ENCODE peak calls at places on chromosomes 3 and 15, in five cellular contexts. One of them, this sample, is unnamed.
A peak's percentile ranks its signal among the peaks of the same experiment; 100 is the strongest.

GRCh38 chr15:69998541-69999391 is 99.0 kb downstream of the TLE3 start:
- DNase-seq in heart left ventricle: no peak
- DNase-seq in mammary epithelial cell: no peak
- DNase-seq in hepatocyte: no peak
- DNase-seq in Panc1: no peak
- DNase-seq in this sample: no peak

GRCh38 chr3:72058493-72059081 is 273.6 kb upstream of the PROK2 start:
- DNase-seq in heart left ventricle: peak; percentile 22
- DNase-seq in mammary epithelial cell: no peak
- DNase-seq in hepatocyte: no peak
- DNase-seq in Panc1: no peak
- DNase-seq in this sample: no peak

GRCh38 chr3:49353022-49353421 is 5.1 kb downstream of the GPX1 start:
- DNase-seq in heart left ventricle: no peak
- DNase-seq in mammary epithelial cell: no peak
- DNase-seq in hepatocyte: no peak
- DNase-seq in Panc1: no peak
- DNase-seq in this sample: peak; percentile 29

GRCh38 chr3:22308866-22309265 is 557.9 kb upstream of the ZNF385D start:
- DNase-seq in heart left ventricle: no peak
- DNase-seq in mammary epithelial cell: no peak
- DNase-seq in hepatocyte: no peak
- DNase-seq in Panc1: no peak
- DNase-seq in this sample: no peak

GRCh38 chr15:99621767-99622166 is 56.0 kb downstream of the MEF2A start:
- DNase-seq in heart left ventricle: no peak
- DNase-seq in mammary epithelial cell: no peak
- DNase-seq in hepatocyte: no peak
- DNase-seq in Panc1: no peak
- DNase-seq in this sample: no peak

GRCh38 chr15:90300988-90301715 is 35.7 kb downstream of the NGRN start:
- DNase-seq in heart left ventricle: peak; percentile 60
- DNase-seq in mammary epithelial cell: peak; percentile 41
- DNase-seq in hepatocyte: peak; percentile 68
- DNase-seq in Panc1: peak; percentile 18
- DNase-seq in this sample: peak; percentile 58

GRCh38 chr3:38005076-38006020 is 14.8 kb downstream of the VILL start:
- DNase-seq in heart left ventricle: peak; percentile 74
- DNase-seq in mammary epithelial cell: peak; percentile 54
- DNase-seq in hepatocyte: no peak
- DNase-seq in Panc1: no peak
- DNase-seq in this sample: no peak

GRCh38 chr3:99012051-99012450 is 110.6 kb upstream of the DCBLD2 start:
- DNase-seq in heart left ventricle: no peak
- DNase-seq in mammary epithelial cell: no peak
- DNase-seq in hepatocyte: no peak
- DNase-seq in Panc1: no peak
- DNase-seq in this sample: no peak

GRCh38 chr15:77481670-77482069 is 61.0 kb downstream of the HMG20A start:
- DNase-seq in heart left ventricle: no peak
- DNase-seq in mammary epithelial cell: peak; percentile 37
- DNase-seq in hepatocyte: no peak
- DNase-seq in Panc1: no peak
- DNase-seq in this sample: peak; percentile 54

GRCh38 chr15:76467136-76467535 is 130.6 kb downstream of the ISL2 start:
- DNase-seq in heart left ventricle: no peak
- DNase-seq in mammary epithelial cell: no peak
- DNase-seq in hepatocyte: no peak
- DNase-seq in Panc1: no peak
- DNase-seq in this sample: no peak

GRCh38 chr3:144708437-144708836 is 736.8 kb downstream of the DIPK2A start:
- DNase-seq in heart left ventricle: no peak
- DNase-seq in mammary epithelial cell: no peak
- DNase-seq in hepatocyte: no peak
- DNase-seq in Panc1: no peak
- DNase-seq in this sample: no peak

GRCh38 chr15:41585140-41586047 is 26.4 kb downstream of the TYRO3 start:
- DNase-seq in heart left ventricle: no peak
- DNase-seq in mammary epithelial cell: peak; percentile 55
- DNase-seq in hepatocyte: peak; percentile 58
- DNase-seq in Panc1: peak; percentile 20
- DNase-seq in this sample: peak; percentile 74

GRCh38 chr3:119978554-119979208 is 115.6 kb downstream of the GSK3B start:
- DNase-seq in heart left ventricle: peak; percentile 15
- DNase-seq in mammary epithelial cell: no peak
- DNase-seq in hepatocyte: no peak
- DNase-seq in Panc1: no peak
- DNase-seq in this sample: no peak

GRCh38 chr15:97036301-97036700 is 705.8 kb downstream of the NR2F2 start:
- DNase-seq in heart left ventricle: no peak
- DNase-seq in mammary epithelial cell: no peak
- DNase-seq in hepatocyte: no peak
- DNase-seq in Panc1: no peak
- DNase-seq in this sample: peak; percentile 30

GRCh38 chr15:43749690-43750345 is 3.6 kb downstream of the PDIA3 start:
- DNase-seq in heart left ventricle: no peak
- DNase-seq in mammary epithelial cell: no peak
- DNase-seq in hepatocyte: no peak
- DNase-seq in Panc1: no peak
- DNase-seq in this sample: peak; percentile 57

GRCh38 chr3:181838940-181839914 is 127.5 kb downstream of the SOX2 start:
- DNase-seq in heart left ventricle: no peak
- DNase-seq in mammary epithelial cell: no peak
- DNase-seq in hepatocyte: no peak
- DNase-seq in Panc1: no peak
- DNase-seq in this sample: no peak

GRCh38 chr3:49158108-49158709 is 7.9 kb downstream of the CCDC71 start:
- DNase-seq in heart left ventricle: no peak
- DNase-seq in mammary epithelial cell: no peak
- DNase-seq in hepatocyte: peak; percentile 49
- DNase-seq in Panc1: no peak
- DNase-seq in this sample: no peak

GRCh38 chr15:60551781-60552161 is 72.8 kb upstream of the ICE2 start:
- DNase-seq in heart left ventricle: no peak
- DNase-seq in mammary epithelial cell: peak; percentile 5
- DNase-seq in hepatocyte: no peak
- DNase-seq in Panc1: no peak
- DNase-seq in this sample: no peak

GRCh38 chr3:155495387-155495786 is 201.9 kb upstream of the STRIT1 start:
- DNase-seq in heart left ventricle: no peak
- DNase-seq in mammary epithelial cell: no peak
- DNase-seq in hepatocyte: no peak
- DNase-seq in Panc1: no peak
- DNase-seq in this sample: peak; percentile 7

GRCh38 chr15:67002379-67002778 is 63.0 kb upstream of the SMAD3 start:
- DNase-seq in heart left ventricle: no peak
- DNase-seq in mammary epithelial cell: no peak
- DNase-seq in hepatocyte: no peak
- DNase-seq in Panc1: no peak
- DNase-seq in this sample: no peak

GRCh38 chr3:64105816-64106215 is 82.5 kb upstream of the PSMD6 start:
- DNase-seq in heart left ventricle: no peak
- DNase-seq in mammary epithelial cell: peak; percentile 67
- DNase-seq in hepatocyte: no peak
- DNase-seq in Panc1: no peak
- DNase-seq in this sample: no peak

GRCh38 chr3:109176726-109177125 is 40.2 kb downstream of the C3orf85 start:
- DNase-seq in heart left ventricle: no peak
- DNase-seq in mammary epithelial cell: no peak
- DNase-seq in hepatocyte: no peak
- DNase-seq in Panc1: no peak
- DNase-seq in this sample: no peak

GRCh38 chr3:113166357-113166718 is 45.0 kb upstream of the BOC start:
- DNase-seq in heart left ventricle: no peak
- DNase-seq in mammary epithelial cell: no peak
- DNase-seq in hepatocyte: no peak
- DNase-seq in Panc1: no peak
- DNase-seq in this sample: no peak

GRCh38 chr3:140469491-140469890 is 208.4 kb upstream of the TRIM42 start:
- DNase-seq in heart left ventricle: no peak
- DNase-seq in mammary epithelial cell: peak; percentile 16
- DNase-seq in hepatocyte: no peak
- DNase-seq in Panc1: no peak
- DNase-seq in this sample: no peak

GRCh38 chr3:71579934-71580318 is 3.6 kb downstream of the FOXP1 start:
- DNase-seq in heart left ventricle: no peak
- DNase-seq in mammary epithelial cell: peak; percentile 55
- DNase-seq in hepatocyte: peak; percentile 42
- DNase-seq in Panc1: no peak
- DNase-seq in this sample: peak; percentile 16

GRCh38 chr3:136255672-136256406 is 5.7 kb downstream of the PCCB start:
- DNase-seq in heart left ventricle: no peak
- DNase-seq in mammary epithelial cell: no peak
- DNase-seq in hepatocyte: peak; percentile 71
- DNase-seq in Panc1: no peak
- DNase-seq in this sample: no peak

GRCh38 chr3:34292605-34293300 is 494.3 kb downstream of the PDCD6IP start:
- DNase-seq in heart left ventricle: no peak
- DNase-seq in mammary epithelial cell: no peak
- DNase-seq in hepatocyte: no peak
- DNase-seq in Panc1: no peak
- DNase-seq in this sample: no peak

GRCh38 chr3:166743463-166744134 is 636.5 kb downstream of the ZBBX start:
- DNase-seq in heart left ventricle: no peak
- DNase-seq in mammary epithelial cell: no peak
- DNase-seq in hepatocyte: no peak
- DNase-seq in Panc1: no peak
- DNase-seq in this sample: no peak

GRCh38 chr15:29259233-29259632 is 10.4 kb downstream of the NSMCE3 start:
- DNase-seq in heart left ventricle: no peak
- DNase-seq in mammary epithelial cell: no peak
- DNase-seq in hepatocyte: no peak
- DNase-seq in Panc1: no peak
- DNase-seq in this sample: no peak

GRCh38 chr3:115321396-115321795 is 174.3 kb upstream of the ZBTB20 start:
- DNase-seq in heart left ventricle: no peak
- DNase-seq in mammary epithelial cell: peak; percentile 51
- DNase-seq in hepatocyte: no peak
- DNase-seq in Panc1: no peak
- DNase-seq in this sample: peak; percentile 46

GRCh38 chr15:89768071-89768500 is 8.0 kb upstream of the MESP2 start:
- DNase-seq in heart left ventricle: no peak
- DNase-seq in mammary epithelial cell: no peak
- DNase-seq in hepatocyte: no peak
- DNase-seq in Panc1: no peak
- DNase-seq in this sample: no peak

GRCh38 chr3:117628896-117629295 is 919.3 kb downstream of the TUSC7 start:
- DNase-seq in heart left ventricle: peak; percentile 15
- DNase-seq in mammary epithelial cell: no peak
- DNase-seq in hepatocyte: peak; percentile 67
- DNase-seq in Panc1: no peak
- DNase-seq in this sample: peak; percentile 25

GRCh38 chr3:125141596-125142417 is 70.7 kb downstream of the SLC12A8 start:
- DNase-seq in heart left ventricle: peak; percentile 86
- DNase-seq in mammary epithelial cell: no peak
- DNase-seq in hepatocyte: peak; percentile 80
- DNase-seq in Panc1: no peak
- DNase-seq in this sample: no peak
- H3K4me1 ChIP-seq in heart left ventricle: peaks cover 54% of the 10 kb centered on the region
- H3K4me1 ChIP-seq in mammary epithelial cell: peaks cover 27% of the 10 kb centered on the region
- H3K4me1 ChIP-seq in hepatocyte: peaks cover 19% of the 10 kb centered on the region
- H3K4me1 ChIP-seq in Panc1: peaks cover 9% of the 10 kb centered on the region
- H3K4me1 ChIP-seq in this sample: peaks cover 49% of the 10 kb centered on the region

GRCh38 chr3:40190056-40190455 is 119.5 kb upstream of the EIF1B start:
- DNase-seq in heart left ventricle: no peak
- DNase-seq in mammary epithelial cell: no peak
- DNase-seq in hepatocyte: no peak
- DNase-seq in Panc1: no peak
- DNase-seq in this sample: no peak
- H3K27me3 ChIP-seq in heart left ventricle: no peaks in the 10 kb centered on the region
- H3K27me3 ChIP-seq in mammary epithelial cell: no peaks in the 10 kb centered on the region
- H3K27me3 ChIP-seq in hepatocyte: no peaks in the 10 kb centered on the region
- H3K27me3 ChIP-seq in Panc1: no peaks in the 10 kb centered on the region
- H3K27me3 ChIP-seq in this sample: no peaks in the 10 kb centered on the region

GRCh38 chr3:10551821-10552630 is 46.6 kb upstream of the ATP2B2 start:
- DNase-seq in heart left ventricle: no peak
- DNase-seq in mammary epithelial cell: peak; percentile 83
- DNase-seq in hepatocyte: no peak
- DNase-seq in Panc1: no peak
- DNase-seq in this sample: no peak
- H3K4me1 ChIP-seq in heart left ventricle: peaks cover 5% of the 10 kb centered on the region
- H3K4me1 ChIP-seq in mammary epithelial cell: peaks cover 29% of the 10 kb centered on the region
- H3K4me1 ChIP-seq in hepatocyte: no peaks in the 10 kb centered on the region
- H3K4me1 ChIP-seq in Panc1: peaks cover 8% of the 10 kb centered on the region
- H3K4me1 ChIP-seq in this sample: peaks cover 1% of the 10 kb centered on the region

DNA sequence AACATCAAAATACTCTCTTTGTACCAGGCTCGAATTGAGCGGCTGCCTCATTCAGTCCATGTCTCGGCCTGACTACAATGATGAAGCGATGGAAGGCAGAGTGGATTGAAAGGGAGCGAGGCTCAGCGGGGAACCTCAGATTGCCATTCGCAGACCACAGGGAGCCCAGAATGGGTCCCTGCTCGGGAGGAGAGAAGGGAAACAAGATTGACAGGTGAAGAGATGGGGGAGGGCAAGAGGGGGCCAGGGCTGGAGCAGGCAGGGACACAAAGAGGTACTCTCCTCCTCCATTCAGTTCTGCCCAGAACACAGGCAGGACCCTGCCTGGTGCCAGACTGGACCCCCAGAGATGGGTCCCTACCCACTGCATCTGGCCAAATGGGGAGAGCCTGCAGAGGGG is 131.3 kb downstream of the TPRA1 start:
- DNase-seq in heart left ventricle: no peak
- DNase-seq in mammary epithelial cell: no peak
- DNase-seq in hepatocyte: no peak
- DNase-seq in Panc1: no peak
- DNase-seq in this sample: no peak
- H3K27me3 ChIP-seq in heart left ventricle: peaks cover 29% of the 10 kb centered on the region
- H3K27me3 ChIP-seq in mammary epithelial cell: no peaks in the 10 kb centered on the region
- H3K27me3 ChIP-seq in hepatocyte: peaks cover 61% of the 10 kb centered on the region
- H3K27me3 ChIP-seq in Panc1: no peaks in the 10 kb centered on the region
- H3K27me3 ChIP-seq in this sample: peaks cover 57% of the 10 kb centered on the region

GRCh38 chr3:23404241-23404640 is 201.1 kb downstream of the UBE2E2 start:
- DNase-seq in heart left ventricle: no peak
- DNase-seq in mammary epithelial cell: peak; percentile 11
- DNase-seq in hepatocyte: no peak
- DNase-seq in Panc1: no peak
- DNase-seq in this sample: no peak

GRCh38 chr3:23406576-23406975 is 203.4 kb downstream of the UBE2E2 start:
- DNase-seq in heart left ventricle: no peak
- DNase-seq in mammary epithelial cell: no peak
- DNase-seq in hepatocyte: no peak
- DNase-seq in Panc1: no peak
- DNase-seq in this sample: no peak

GRCh38 chr3:23402728-23403505 is 199.8 kb downstream of the UBE2E2 start:
- DNase-seq in heart left ventricle: no peak
- DNase-seq in mammary epithelial cell: no peak
- DNase-seq in hepatocyte: no peak
- DNase-seq in Panc1: no peak
- DNase-seq in this sample: no peak

GRCh38 chr3:23405081-23405480 is 202.0 kb downstream of the UBE2E2 start:
- DNase-seq in heart left ventricle: no peak
- DNase-seq in mammary epithelial cell: no peak
- DNase-seq in hepatocyte: no peak
- DNase-seq in Panc1: no peak
- DNase-seq in this sample: no peak
- H3K4me1 ChIP-seq in heart left ventricle: no peaks in the 10 kb centered on the region
- H3K4me1 ChIP-seq in mammary epithelial cell: no peaks in the 10 kb centered on the region
- H3K4me1 ChIP-seq in hepatocyte: no peaks in the 10 kb centered on the region
- H3K4me1 ChIP-seq in Panc1: no peaks in the 10 kb centered on the region
- H3K4me1 ChIP-seq in this sample: peaks cover 3% of the 10 kb centered on the region

GRCh38 chr3:107994181-107994580 is 96.7 kb downstream of the CD47 start:
- DNase-seq in heart left ventricle: no peak
- DNase-seq in mammary epithelial cell: peak; percentile 44
- DNase-seq in hepatocyte: no peak
- DNase-seq in Panc1: no peak
- DNase-seq in this sample: no peak
- H3K27me3 ChIP-seq in heart left ventricle: no peaks in the 10 kb centered on the region
- H3K27me3 ChIP-seq in mammary epithelial cell: no peaks in the 10 kb centered on the region
- H3K27me3 ChIP-seq in hepatocyte: no peaks in the 10 kb centered on the region
- H3K27me3 ChIP-seq in Panc1: peaks cover 2% of the 10 kb centered on the region
- H3K27me3 ChIP-seq in this sample: no peaks in the 10 kb centered on the region